ENCODE peak calls at places on chromosomes 1 and 21, in seven cellular contexts. S, A, U, R, C, Z and B are unnamed samples.

GRCh38 chr1:218656301-218657037 is 311.3 kb downstream of the TGFB2 start:
- DNase-seq in U (no peak), R (no peak), S (peak), C (no peak), Z (peak), A (no peak), B (no peak)

GRCh38 chr1:152143147-152143845 is 15.7 kb downstream of the RPTN start:
- DNase-seq in S (no peak), U (no peak), C (no peak), A (no peak), R (no peak), Z (peak), B (no peak)

GRCh38 chr1:234102591-234102990 is 198.1 kb downstream of the SLC35F3 start:
- DNase-seq in S (peak), C (peak), Z (no peak), R (no peak), A (no peak), U (no peak), B (no peak)

GRCh38 chr21:39155578-39155977 is 27.7 kb downstream of the PSMG1 start:
- DNase-seq in C (no peak), S (no peak), U (no peak), A (no peak), Z (no peak), R (no peak), B (no peak)

GRCh38 chr21:25107708-25108107 is 499.6 kb downstream of the MRPL39 start:
- DNase-seq in Z (peak), S (peak), U (no peak), A (no peak), R (no peak), C (no peak), B (no peak)

GRCh38 chr1:41365772-41366427 is 4.7 kb downstream of the FOXO6 start:
- DNase-seq in Z (no peak), A (no peak), R (no peak), U (no peak), S (no peak), C (no peak), B (no peak)

GRCh38 chr1:67766117-67766978 is 66.9 kb downstream of the GNG12 start:
- DNase-seq in A (no peak), R (no peak), U (peak), Z (peak), C (peak), S (peak), B (no peak)

GRCh38 chr1:168343566-168343965 is 62.9 kb downstream of the TBX19 start:
- DNase-seq in U (peak), Z (no peak), C (no peak), R (no peak), A (no peak), S (no peak), B (no peak)

GRCh38 chr1:57966751-57967406 is 543.0 kb upstream of the DAB1 start:
- DNase-seq in Z (peak), C (no peak), S (no peak), U (peak), R (no peak), A (peak), B (no peak)

GRCh38 chr1:228338521-228339051 is 68.0 kb downstream of the TRIM11 start:
- DNase-seq in R (peak), U (no peak), S (no peak), Z (no peak), C (no peak), A (peak), B (no peak)

GRCh38 chr1:154988053-154988954 is 5.1 kb upstream of the LENEP start:
- DNase-seq in C (no peak), R (no peak), Z (no peak), S (no peak), A (no peak), U (no peak), B (no peak)

GRCh38 chr1:198599749-198600148 is 39.1 kb upstream of the PTPRC start:
- DNase-seq in U (no peak), C (no peak), R (no peak), A (no peak), Z (no peak), S (no peak), B (no peak)

GRCh38 chr1:20538760-20539551 is 13.4 kb upstream of the FAM43B start:
- DNase-seq in S (no peak), Z (no peak), A (no peak), U (no peak), R (no peak), C (no peak), B (no peak)

GRCh38 chr21:38853421-38853919 is 47.7 kb downstream of the ETS2 start:
- DNase-seq in S (peak), Z (peak), R (peak), C (no peak), A (no peak), U (peak), B (peak)

GRCh38 chr1:26079960-26080814 is 12.8 kb upstream of the TRIM63 start:
- DNase-seq in S (no peak), R (no peak), C (no peak), A (no peak), U (no peak), Z (no peak), B (no peak)

GRCh38 chr1:17822741-17823426 is 67.8 kb downstream of the ACTL8 start:
- DNase-seq in A (no peak), C (no peak), S (no peak), U (no peak), R (peak), Z (no peak), B (no peak)

GRCh38 chr1:9314711-9315379 is 22.2 kb downstream of the SPSB1 start:
- DNase-seq in Z (no peak), U (no peak), C (no peak), R (no peak), A (no peak), S (no peak), B (no peak)

GRCh38 chr21:15552914-15553491 is 176.8 kb upstream of the USP25 start:
- DNase-seq in C (no peak), Z (peak), U (no peak), A (no peak), S (peak), R (no peak), B (no peak)

GRCh38 chr1:11752359-11753208 is 9.4 kb upstream of the C1orf167 start:
- DNase-seq in R (no peak), C (no peak), S (no peak), Z (no peak), U (no peak), A (no peak), B (no peak)

GRCh38 chr1:76250317-76250716 is 175.8 kb downstream of the ST6GALNAC3 start:
- DNase-seq in S (no peak), R (no peak), A (no peak), C (no peak), Z (no peak), U (no peak), B (no peak)

GRCh38 chr1:56206391-56206790 is 373.0 kb downstream of the PLPP3 start:
- DNase-seq in S (no peak), C (no peak), Z (no peak), A (no peak), U (no peak), R (no peak), B (no peak)

GRCh38 chr1:164296172-164296571 is 262.8 kb upstream of the PBX1 start:
- DNase-seq in U (no peak), R (no peak), S (peak), C (peak), Z (no peak), A (peak), B (no peak)

GRCh38 chr21:35217504-35218060 is 168.5 kb upstream of the RUNX1 start:
- DNase-seq in S (peak), R (no peak), Z (peak), U (peak), C (no peak), A (no peak), B (no peak)

GRCh38 chr1:22296701-22297591 is 154.0 kb upstream of the WNT4 start:
- DNase-seq in U (no peak), Z (peak), S (no peak), A (no peak), C (no peak), R (peak), B (no peak)

GRCh38 chr1:202343652-202344349 is 2.1 kb upstream of the UBE2T start:
- DNase-seq in S (peak), A (no peak), C (no peak), Z (peak), R (no peak), U (peak), B (no peak)

GRCh38 chr21:34944015-34944755 is 104.9 kb downstream of the RUNX1 start:
- DNase-seq in A (no peak), R (no peak), U (no peak), C (no peak), S (no peak), Z (no peak), B (no peak)

GRCh38 chr21:46229133-46229922 is 754 bp upstream of the LSS start:
- DNase-seq in S (no peak), C (no peak), U (no peak), A (no peak), Z (no peak), R (no peak), B (peak)

GRCh38 chr1:236795757-236796719 is 946 bp downstream of the MTR start:
- DNase-seq in R (no peak), Z (peak), C (peak), S (peak), U (no peak), A (no peak), B (no peak)

GRCh38 chr1:115592264-115592663 is 49.5 kb upstream of the VANGL1 start:
- DNase-seq in R (no peak), S (no peak), U (no peak), C (no peak), A (no peak), Z (no peak), B (no peak)
- TF ChIP-seq CTCF in R (no peak), S (no peak), U (no peak), C (no peak), A (no peak), Z (peak), B (no peak)

DNA sequence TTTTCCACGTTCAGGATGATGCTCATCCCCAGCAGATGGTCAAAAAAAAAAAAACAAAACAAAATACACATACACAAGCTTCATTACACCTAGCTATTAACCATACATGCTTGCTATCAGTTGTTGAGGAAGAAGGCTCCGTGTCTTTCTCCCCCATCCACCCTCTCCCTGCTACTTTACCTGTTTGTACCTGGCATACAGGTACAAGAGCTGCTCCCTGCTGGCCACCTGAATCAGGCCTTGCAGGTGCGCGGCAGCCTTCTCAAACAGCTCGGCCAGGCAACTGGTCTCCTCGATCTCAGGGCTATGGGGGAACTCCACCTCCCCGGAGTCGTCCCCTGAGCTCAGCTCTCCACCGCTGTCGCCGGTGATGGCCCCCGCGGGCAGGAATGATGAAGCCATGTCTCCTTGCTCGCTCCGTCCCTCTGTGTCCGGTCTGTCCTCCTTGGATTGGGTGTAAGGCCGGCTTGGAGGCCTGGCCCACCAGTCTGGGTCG is 464 bp downstream of the ACBD6 start:
- DNase-seq in C (no peak), S (no peak), Z (no peak), R (no peak), A (no peak), U (no peak), B (no peak)
- TF ChIP-seq CTCF in C (no peak), S (no peak), Z (no peak), R (no peak), A (no peak), U (no peak), B (peak)

GRCh38 chr1:31637915-31638673 is 6.6 kb downstream of the PEF1 start:
- DNase-seq in A (no peak), S (no peak), U (no peak), Z (no peak), C (no peak), R (no peak), B (no peak)
- TF ChIP-seq CTCF in A (no peak), S (no peak), U (no peak), Z (no peak), C (no peak), R (no peak), B (no peak)

DNA sequence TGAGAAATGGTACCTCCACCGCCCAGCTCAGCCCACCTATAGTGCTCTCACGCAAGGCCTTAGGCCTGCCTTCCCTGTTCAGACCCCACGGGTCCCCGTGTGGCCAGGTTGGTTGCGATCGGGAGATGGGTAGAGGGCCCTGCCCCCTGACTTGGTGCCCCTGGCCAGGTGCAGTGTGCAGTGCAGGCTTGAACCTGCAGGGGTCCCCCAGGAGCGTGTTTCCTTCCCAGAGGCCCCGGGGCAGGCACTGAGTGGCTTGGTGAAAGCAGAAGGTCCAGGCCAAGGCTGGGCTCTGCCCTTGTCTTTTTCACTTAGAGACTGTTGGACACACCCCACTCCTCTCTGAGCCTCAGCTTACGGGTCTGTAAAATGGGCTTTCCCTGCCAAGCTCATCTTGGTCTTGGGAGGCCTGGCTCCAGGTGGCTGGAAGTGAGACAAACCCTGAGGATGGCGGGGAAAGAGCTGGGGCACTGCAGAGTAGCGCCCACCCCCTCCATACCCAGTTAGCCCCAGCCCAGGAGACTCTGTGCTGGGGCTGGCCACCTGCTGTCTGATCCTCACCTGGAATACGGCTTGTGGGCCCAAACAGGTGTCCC is 9.3 kb upstream of the HES5 start:
- DNase-seq in Z (no peak), R (no peak), A (no peak), U (peak), C (no peak), S (no peak), B (no peak)
- TF ChIP-seq CTCF in Z (no peak), R (peak), A (peak), U (no peak), C (peak), S (peak), B (peak)

DNA sequence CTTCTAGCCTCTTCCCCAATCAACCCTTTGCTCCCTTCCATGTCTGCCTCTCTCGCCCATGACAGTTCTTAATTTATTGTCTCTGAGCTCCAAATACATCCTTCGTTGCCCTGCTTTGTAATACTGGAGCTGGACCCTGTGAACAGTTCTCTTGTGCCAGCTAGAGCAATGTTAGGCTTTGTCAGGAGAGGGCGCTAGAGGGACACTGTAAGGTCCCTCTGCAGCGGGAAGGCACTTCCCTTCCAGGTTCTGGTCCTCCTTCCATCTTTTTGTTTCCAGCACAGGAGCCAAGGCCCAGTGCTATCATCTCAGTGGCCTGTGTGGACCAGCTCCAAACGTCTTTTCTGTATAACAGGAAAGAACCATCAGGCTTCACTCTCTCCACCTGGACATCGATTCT is 95.9 kb downstream of the PTPRU start:
- DNase-seq in A (no peak), Z (peak), R (no peak), C (no peak), S (peak), U (peak), B (no peak)
- TF ChIP-seq CTCF in A (peak), Z (peak), R (peak), C (peak), S (peak), U (peak), B (peak)

GRCh38 chr1:16204634-16205332 is 7.7 kb downstream of the ARHGEF19 start:
- DNase-seq in U (peak), R (no peak), C (no peak), S (no peak), Z (no peak), A (no peak), B (no peak)
- TF ChIP-seq CTCF in U (no peak), R (peak), C (peak), S (peak), Z (peak), A (peak), B (peak)